ENCODE peak calls at places on chromosome 11, in eight cellular contexts. One of them, this sample, is unnamed.

GRCh38 chr11:134008593-134008992 is 51.8 kb upstream of the IGSF9B start:
- DNase-seq in IMR-90: no peak
- DNase-seq in kidney epithelial cell: no peak
- DNase-seq in lower leg skin: no peak
- DNase-seq in heart right ventricle: no peak
- DNase-seq in coronary artery: no peak
- DNase-seq in GM12865: peak
- DNase-seq in cardiac fibroblast: no peak
- DNase-seq in this sample: no peak

GRCh38 chr11:74449369-74449931 is 17.9 kb downstream of the KCNE3 start:
- DNase-seq in IMR-90: peak
- DNase-seq in kidney epithelial cell: peak
- DNase-seq in lower leg skin: peak
- DNase-seq in heart right ventricle: peak
- DNase-seq in coronary artery: no peak
- DNase-seq in GM12865: peak
- DNase-seq in cardiac fibroblast: peak
- DNase-seq in this sample: peak

GRCh38 chr11:128862913-128863660 is 4.0 kb downstream of the KCNJ1 start:
- DNase-seq in IMR-90: peak
- DNase-seq in kidney epithelial cell: peak
- DNase-seq in lower leg skin: no peak
- DNase-seq in heart right ventricle: no peak
- DNase-seq in coronary artery: no peak
- DNase-seq in GM12865: no peak
- DNase-seq in cardiac fibroblast: peak
- DNase-seq in this sample: peak

GRCh38 chr11:16286095-16286494 is 70.3 kb downstream of the SOX6 start:
- DNase-seq in IMR-90: peak
- DNase-seq in kidney epithelial cell: no peak
- DNase-seq in lower leg skin: no peak
- DNase-seq in heart right ventricle: no peak
- DNase-seq in coronary artery: no peak
- DNase-seq in GM12865: no peak
- DNase-seq in cardiac fibroblast: no peak
- DNase-seq in this sample: no peak

GRCh38 chr11:96338910-96339703 is 3.9 kb downstream of the MAML2 start:
- DNase-seq in IMR-90: peak
- DNase-seq in kidney epithelial cell: no peak
- DNase-seq in lower leg skin: no peak
- DNase-seq in heart right ventricle: peak
- DNase-seq in coronary artery: peak
- DNase-seq in GM12865: peak
- DNase-seq in cardiac fibroblast: peak
- DNase-seq in this sample: peak

GRCh38 chr11:74678591-74679512 is 52.4 kb downstream of the CHRDL2 start:
- DNase-seq in IMR-90: peak
- DNase-seq in kidney epithelial cell: no peak
- DNase-seq in lower leg skin: no peak
- DNase-seq in heart right ventricle: peak
- DNase-seq in coronary artery: peak
- DNase-seq in GM12865: no peak
- DNase-seq in cardiac fibroblast: peak
- DNase-seq in this sample: peak

GRCh38 chr11:60314607-60315321 is 12.3 kb upstream of the MS4A6E start:
- DNase-seq in IMR-90: no peak
- DNase-seq in kidney epithelial cell: no peak
- DNase-seq in lower leg skin: no peak
- DNase-seq in heart right ventricle: no peak
- DNase-seq in coronary artery: no peak
- DNase-seq in GM12865: no peak
- DNase-seq in cardiac fibroblast: no peak
- DNase-seq in this sample: no peak

GRCh38 chr11:82089426-82089825 is 644.2 kb downstream of the FAM181B start:
- DNase-seq in IMR-90: no peak
- DNase-seq in kidney epithelial cell: no peak
- DNase-seq in lower leg skin: no peak
- DNase-seq in heart right ventricle: no peak
- DNase-seq in coronary artery: no peak
- DNase-seq in GM12865: no peak
- DNase-seq in cardiac fibroblast: no peak
- DNase-seq in this sample: no peak

GRCh38 chr11:62399172-62399867 is 19.5 kb upstream of the SCGB1A1 start:
- DNase-seq in IMR-90: no peak
- DNase-seq in kidney epithelial cell: no peak
- DNase-seq in lower leg skin: no peak
- DNase-seq in heart right ventricle: no peak
- DNase-seq in coronary artery: peak
- DNase-seq in GM12865: no peak
- DNase-seq in cardiac fibroblast: peak
- DNase-seq in this sample: no peak

GRCh38 chr11:99739464-99740089 is 718.8 kb downstream of the CNTN5 start:
- DNase-seq in IMR-90: peak
- DNase-seq in kidney epithelial cell: peak
- DNase-seq in lower leg skin: no peak
- DNase-seq in heart right ventricle: no peak
- DNase-seq in coronary artery: no peak
- DNase-seq in GM12865: peak
- DNase-seq in cardiac fibroblast: peak
- DNase-seq in this sample: peak

GRCh38 chr11:92376146-92376599 is 151.6 kb downstream of the FAT3 start:
- DNase-seq in IMR-90: peak
- DNase-seq in kidney epithelial cell: peak
- DNase-seq in lower leg skin: no peak
- DNase-seq in heart right ventricle: no peak
- DNase-seq in coronary artery: no peak
- DNase-seq in GM12865: no peak
- DNase-seq in cardiac fibroblast: no peak
- DNase-seq in this sample: peak

GRCh38 chr11:117928818-117929567 is at the start of gene TMPRSS13:
- DNase-seq in IMR-90: no peak
- DNase-seq in kidney epithelial cell: no peak
- DNase-seq in lower leg skin: peak
- DNase-seq in heart right ventricle: no peak
- DNase-seq in coronary artery: no peak
- DNase-seq in GM12865: no peak
- DNase-seq in cardiac fibroblast: no peak
- DNase-seq in this sample: no peak

GRCh38 chr11:45021692-45022130 is 71.0 kb upstream of the TP53I11 start:
- DNase-seq in IMR-90: peak
- DNase-seq in kidney epithelial cell: no peak
- DNase-seq in lower leg skin: peak
- DNase-seq in heart right ventricle: peak
- DNase-seq in coronary artery: peak
- DNase-seq in GM12865: no peak
- DNase-seq in cardiac fibroblast: peak
- DNase-seq in this sample: peak

GRCh38 chr11:1576825-1577224 is 4.8 kb upstream of the DUSP8 start:
- DNase-seq in IMR-90: no peak
- DNase-seq in kidney epithelial cell: no peak
- DNase-seq in lower leg skin: no peak
- DNase-seq in heart right ventricle: no peak
- DNase-seq in coronary artery: no peak
- DNase-seq in GM12865: no peak
- DNase-seq in cardiac fibroblast: no peak
- DNase-seq in this sample: no peak

GRCh38 chr11:279040-279965 is 1.1 kb downstream of the NLRP6 start:
- DNase-seq in IMR-90: no peak
- DNase-seq in kidney epithelial cell: no peak
- DNase-seq in lower leg skin: no peak
- DNase-seq in heart right ventricle: peak
- DNase-seq in coronary artery: no peak
- DNase-seq in GM12865: no peak
- DNase-seq in cardiac fibroblast: no peak
- DNase-seq in this sample: no peak

GRCh38 chr11:393219-394033 is 583 bp upstream of the PKP3 start:
- DNase-seq in IMR-90: peak
- DNase-seq in kidney epithelial cell: no peak
- DNase-seq in lower leg skin: peak
- DNase-seq in heart right ventricle: no peak
- DNase-seq in coronary artery: no peak
- DNase-seq in GM12865: no peak
- DNase-seq in cardiac fibroblast: peak
- DNase-seq in this sample: peak

GRCh38 chr11:10599388-10600175 is 31.1 kb upstream of the LYVE1 start:
- DNase-seq in IMR-90: peak
- DNase-seq in kidney epithelial cell: no peak
- DNase-seq in lower leg skin: no peak
- DNase-seq in heart right ventricle: no peak
- DNase-seq in coronary artery: no peak
- DNase-seq in GM12865: no peak
- DNase-seq in cardiac fibroblast: no peak
- DNase-seq in this sample: no peak

GRCh38 chr11:76542436-76542835 is 97.6 kb downstream of the EMSY start:
- DNase-seq in IMR-90: no peak
- DNase-seq in kidney epithelial cell: no peak
- DNase-seq in lower leg skin: no peak
- DNase-seq in heart right ventricle: no peak
- DNase-seq in coronary artery: no peak
- DNase-seq in GM12865: no peak
- DNase-seq in cardiac fibroblast: no peak
- DNase-seq in this sample: no peak
- H3K4me3 ChIP-seq in IMR-90: no peak
- H3K4me3 ChIP-seq in kidney epithelial cell: no peak
- H3K4me3 ChIP-seq in lower leg skin: no peak
- H3K4me3 ChIP-seq in heart right ventricle: no peak
- H3K4me3 ChIP-seq in coronary artery: no peak
- H3K4me3 ChIP-seq in GM12865: no peak
- H3K4me3 ChIP-seq in cardiac fibroblast: no peak
- H3K4me3 ChIP-seq in this sample: no peak

GRCh38 chr11:69883292-69884255 is 64.4 kb upstream of the FGF3 start:
- DNase-seq in IMR-90: no peak
- DNase-seq in kidney epithelial cell: no peak
- DNase-seq in lower leg skin: no peak
- DNase-seq in heart right ventricle: no peak
- DNase-seq in coronary artery: no peak
- DNase-seq in GM12865: no peak
- DNase-seq in cardiac fibroblast: no peak
- DNase-seq in this sample: no peak

GRCh38 chr11:69881467-69882269 is 62.5 kb upstream of the FGF3 start:
- DNase-seq in IMR-90: no peak
- DNase-seq in kidney epithelial cell: no peak
- DNase-seq in lower leg skin: no peak
- DNase-seq in heart right ventricle: no peak
- DNase-seq in coronary artery: no peak
- DNase-seq in GM12865: no peak
- DNase-seq in cardiac fibroblast: no peak
- DNase-seq in this sample: no peak

GRCh38 chr11:69880803-69881445 is 61.7 kb upstream of the FGF3 start:
- DNase-seq in IMR-90: no peak
- DNase-seq in kidney epithelial cell: no peak
- DNase-seq in lower leg skin: no peak
- DNase-seq in heart right ventricle: no peak
- DNase-seq in coronary artery: no peak
- DNase-seq in GM12865: no peak
- DNase-seq in cardiac fibroblast: no peak
- DNase-seq in this sample: no peak

GRCh38 chr11:69880041-69880802 is 61.0 kb upstream of the FGF3 start:
- DNase-seq in IMR-90: no peak
- DNase-seq in kidney epithelial cell: no peak
- DNase-seq in lower leg skin: no peak
- DNase-seq in heart right ventricle: no peak
- DNase-seq in coronary artery: no peak
- DNase-seq in GM12865: no peak
- DNase-seq in cardiac fibroblast: no peak
- DNase-seq in this sample: no peak

DNA sequence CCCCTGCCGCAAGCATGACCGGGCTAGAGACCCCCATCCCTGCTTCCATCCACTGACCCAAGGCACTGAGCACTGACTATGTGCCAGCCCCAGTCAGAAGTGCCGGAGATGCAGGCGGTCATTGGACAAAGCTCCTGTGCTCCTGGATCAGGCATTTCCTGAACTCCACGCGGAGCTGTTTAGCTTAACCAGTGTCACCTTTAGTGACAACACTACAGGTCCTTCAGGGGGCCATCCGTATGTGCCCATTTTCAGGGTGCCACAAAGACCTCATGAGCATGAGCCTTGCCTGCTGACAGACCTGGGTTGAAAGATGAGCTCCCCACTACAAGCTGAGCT is 63.0 kb upstream of the FGF3 start:
- DNase-seq in IMR-90: no peak
- DNase-seq in kidney epithelial cell: no peak
- DNase-seq in lower leg skin: no peak
- DNase-seq in heart right ventricle: no peak
- DNase-seq in coronary artery: no peak
- DNase-seq in GM12865: no peak
- DNase-seq in cardiac fibroblast: no peak
- DNase-seq in this sample: no peak
- TF ChIP-seq CTCF in IMR-90: no peak
- TF ChIP-seq CTCF in kidney epithelial cell: no peak
- TF ChIP-seq CTCF in lower leg skin: no peak
- TF ChIP-seq CTCF in heart right ventricle: no peak
- TF ChIP-seq CTCF in coronary artery: no peak
- TF ChIP-seq CTCF in GM12865: no peak
- TF ChIP-seq CTCF in cardiac fibroblast: no peak
- TF ChIP-seq CTCF in this sample: no peak

GRCh38 chr11:124920870-124921609 is 2.0 kb downstream of the HEPN1 start:
- DNase-seq in IMR-90: peak
- DNase-seq in kidney epithelial cell: no peak
- DNase-seq in lower leg skin: peak
- DNase-seq in heart right ventricle: peak
- DNase-seq in coronary artery: no peak
- DNase-seq in GM12865: peak
- DNase-seq in cardiac fibroblast: peak
- DNase-seq in this sample: peak
- H3K4me3 ChIP-seq in IMR-90: peak
- H3K4me3 ChIP-seq in kidney epithelial cell: peak
- H3K4me3 ChIP-seq in lower leg skin: peak
- H3K4me3 ChIP-seq in heart right ventricle: peak
- H3K4me3 ChIP-seq in coronary artery: peak
- H3K4me3 ChIP-seq in GM12865: no peak
- H3K4me3 ChIP-seq in cardiac fibroblast: no peak
- H3K4me3 ChIP-seq in this sample: no peak

GRCh38 chr11:27710536-27710935 is 10.3 kb upstream of the BDNF start:
- DNase-seq in IMR-90: peak
- DNase-seq in kidney epithelial cell: no peak
- DNase-seq in lower leg skin: no peak
- DNase-seq in heart right ventricle: no peak
- DNase-seq in coronary artery: no peak
- DNase-seq in GM12865: no peak
- DNase-seq in cardiac fibroblast: no peak
- DNase-seq in this sample: no peak

GRCh38 chr11:27700351-27701261 is at the start of gene BDNF:
- DNase-seq in IMR-90: peak
- DNase-seq in kidney epithelial cell: no peak
- DNase-seq in lower leg skin: no peak
- DNase-seq in heart right ventricle: no peak
- DNase-seq in coronary artery: no peak
- DNase-seq in GM12865: peak
- DNase-seq in cardiac fibroblast: peak
- DNase-seq in this sample: peak

GRCh38 chr11:27701262-27702105 is 1.2 kb upstream of the BDNF start:
- DNase-seq in IMR-90: peak
- DNase-seq in kidney epithelial cell: no peak
- DNase-seq in lower leg skin: no peak
- DNase-seq in heart right ventricle: peak
- DNase-seq in coronary artery: no peak
- DNase-seq in GM12865: peak
- DNase-seq in cardiac fibroblast: peak
- DNase-seq in this sample: peak

GRCh38 chr11:27703453-27703852 is 3.2 kb upstream of the BDNF start:
- DNase-seq in IMR-90: peak
- DNase-seq in kidney epithelial cell: no peak
- DNase-seq in lower leg skin: no peak
- DNase-seq in heart right ventricle: no peak
- DNase-seq in coronary artery: no peak
- DNase-seq in GM12865: no peak
- DNase-seq in cardiac fibroblast: peak
- DNase-seq in this sample: peak

GRCh38 chr11:27705873-27706820 is 5.9 kb upstream of the BDNF start:
- DNase-seq in IMR-90: peak
- DNase-seq in kidney epithelial cell: no peak
- DNase-seq in lower leg skin: no peak
- DNase-seq in heart right ventricle: no peak
- DNase-seq in coronary artery: no peak
- DNase-seq in GM12865: peak
- DNase-seq in cardiac fibroblast: no peak
- DNase-seq in this sample: peak
- TF ChIP-seq CTCF in IMR-90: peak
- TF ChIP-seq CTCF in kidney epithelial cell: peak
- TF ChIP-seq CTCF in lower leg skin: no peak
- TF ChIP-seq CTCF in heart right ventricle: peak
- TF ChIP-seq CTCF in coronary artery: peak
- TF ChIP-seq CTCF in GM12865: peak
- TF ChIP-seq CTCF in cardiac fibroblast: peak
- TF ChIP-seq CTCF in this sample: peak